ENCODE peak calls at places on chromosomes 16 and 17, in seven cellular contexts. G is epithelial cell of esophagus, P is iris pigment epithelial cell, S is right cardiac atrium, Q is NCI-H1092, H is retinal pigment epithelial cell, K is activated T-cell treated with anti-CD3 and anti-CD28 coated beads for 4 hours. J is an unnamed sample.

GRCh38 chr17:79544142-79544914 is 66.5 kb downstream of the RBFOX3 start:
- DNase-seq in G (no peak), P (no peak), S (no peak), Q (no peak), H (no peak), K (no peak), J (no peak)

GRCh38 chr17:75404223-75404738 is 1.2 kb downstream of the GRB2 start:
- DNase-seq in G (peak; percentile 80), P (peak; percentile 84), S (peak; percentile 74), Q (peak; percentile 45), H (peak; percentile 54), K (peak; percentile 39), J (peak; percentile 52)

GRCh38 chr16:11560701-11561439 is 25.8 kb downstream of the LITAF start:
- DNase-seq in G (peak; percentile 86), P (peak; percentile 38), S (no peak), Q (no peak), H (no peak), K (peak; percentile 41), J (peak; percentile 64)

GRCh38 chr16:61814716-61815347 is 221.4 kb downstream of the CDH8 start:
- DNase-seq in G (no peak), P (no peak), S (no peak), Q (no peak), H (no peak), K (no peak), J (no peak)

GRCh38 chr17:1398900-1399299 is 1.1 kb downstream of the YWHAE start:
- DNase-seq in G (peak; percentile 39), P (peak; percentile 52), S (no peak), Q (no peak), H (no peak), K (no peak), J (no peak)

GRCh38 chr16:87436225-87437172 is 44.4 kb downstream of the MAP1LC3B start:
- DNase-seq in G (no peak), P (peak; percentile 59), S (no peak), Q (no peak), H (no peak), K (no peak), J (no peak)

GRCh38 chr17:38885044-38885727 is 15.3 kb downstream of the LASP1 start:
- DNase-seq in G (no peak), P (no peak), S (peak; percentile 42), Q (no peak), H (no peak), K (no peak), J (no peak)

GRCh38 chr17:11908711-11909146 is 88.5 kb downstream of the ZNF18 start:
- DNase-seq in G (no peak), P (no peak), S (no peak), Q (no peak), H (no peak), K (no peak), J (no peak)

GRCh38 chr17:700504-701094 is 14.0 kb downstream of the VPS53 start:
- DNase-seq in G (peak; percentile 46), P (peak; percentile 27), S (no peak), Q (no peak), H (no peak), K (no peak), J (no peak)

GRCh38 chr17:57480438-57481196 is 224.3 kb downstream of the MSI2 start:
- DNase-seq in G (peak; percentile 53), P (peak; percentile 80), S (no peak), Q (no peak), H (peak; percentile 90), K (no peak), J (no peak)

GRCh38 chr17:67829331-67829730 is 4.0 kb downstream of the BPTF start:
- DNase-seq in G (peak; percentile 54), P (no peak), S (no peak), Q (no peak), H (no peak), K (peak; percentile 15), J (no peak)

GRCh38 chr17:18129041-18129502 is 20.5 kb downstream of the MYO15A start:
- DNase-seq in G (peak; percentile 74), P (peak; percentile 67), S (no peak), Q (no peak), H (peak; percentile 34), K (no peak), J (no peak)

GRCh38 chr17:82442643-82443464 is 7.7 kb downstream of the CYBC1 start:
- DNase-seq in G (no peak), P (no peak), S (no peak), Q (no peak), H (no peak), K (no peak), J (no peak)

GRCh38 chr16:1305823-1306222 is 3.6 kb upstream of the UBE2I start:
- DNase-seq in G (no peak), P (no peak), S (no peak), Q (no peak), H (no peak), K (no peak), J (no peak)

GRCh38 chr17:522912-523311 is 170.3 kb upstream of the RPH3AL start:
- DNase-seq in G (no peak), P (no peak), S (no peak), Q (no peak), H (no peak), K (no peak), J (no peak)

GRCh38 chr17:77400445-77400870 is 259.7 kb downstream of the SEC14L1 start:
- DNase-seq in G (no peak), P (no peak), S (peak; percentile 78), Q (no peak), H (no peak), K (peak; percentile 77), J (peak; percentile 64)

GRCh38 chr17:78359936-78360370 is at the start of gene SOCS3:
- DNase-seq in G (peak; percentile 97), P (peak; percentile 97), S (peak; percentile 98), Q (peak; percentile 58), H (no peak), K (peak; percentile 93), J (peak; percentile 97)

GRCh38 chr17:63688396-63689020 is 11.4 kb downstream of the LIMD2 start:
- DNase-seq in G (no peak), P (no peak), S (no peak), Q (no peak), H (no peak), K (no peak), J (no peak)

GRCh38 chr17:36885161-36885735 is 52.0 kb upstream of the LHX1 start:
- DNase-seq in G (no peak), P (no peak), S (no peak), Q (no peak), H (no peak), K (no peak), J (no peak)

GRCh38 chr16:67198238-67198734 is 645 bp upstream of the ELMO3 start:
- DNase-seq in G (peak; percentile 82), P (peak; percentile 21), S (peak; percentile 76), Q (no peak), H (no peak), K (no peak), J (no peak)

GRCh38 chr17:57009737-57010445 is 32.0 kb downstream of the SCPEP1 start:
- DNase-seq in G (peak; percentile 66), P (peak; percentile 62), S (no peak), Q (peak; percentile 12), H (peak; percentile 16), K (peak; percentile 27), J (peak; percentile 20)

GRCh38 chr17:32869345-32870026 is 7.4 kb downstream of the MYO1D start:
- DNase-seq in G (no peak), P (no peak), S (no peak), Q (no peak), H (no peak), K (no peak), J (no peak)

J was measured in activated T-helper 2 cell treated with anti-CD3 and anti-CD28 coated beads, Interferon-gamma antibody, Interleukin-2, Interleukin-4, amounts not matched to agents 10 μg/mL and 5 μg/mL and 100 μg/mL, durations not matched to agents 14 hours and 24 hours and 36 hours.